ENCODE peak calls at places on chromosomes 5 and 9, in five cellular contexts. H, Z, M, G and R are unnamed samples.

GRCh38 chr9:36401179-36401740 is 1.2 kb upstream of the RNF38 start:
- DNase-seq in H (no peak), G (no peak), M (peak; percentile 46), Z (no peak), R (peak; percentile 87)

GRCh38 chr5:124065508-124065907 is 553.5 kb downstream of the CSNK1G3 start:
- DNase-seq in Z (no peak), G (no peak), H (no peak), M (no peak), R (no peak)

GRCh38 chr5:53019320-53019719 is 30.2 kb downstream of the ITGA2 start:
- DNase-seq in G (no peak), H (no peak), Z (peak; percentile 29), M (no peak), R (no peak)

GRCh38 chr9:73137286-73137899 is 14.3 kb upstream of the ANXA1 start:
- DNase-seq in H (no peak), Z (no peak), G (no peak), M (no peak), R (no peak)

GRCh38 chr9:124392855-124393460 is 22.3 kb downstream of the PSMB7 start:
- DNase-seq in G (no peak), Z (peak; percentile 68), H (no peak), M (no peak), R (peak; percentile 60)

GRCh38 chr9:133120343-133121199 is 469 bp downstream of the RALGDS start:
- DNase-seq in H (no peak), Z (peak; percentile 79), M (peak; percentile 48), G (no peak), R (peak; percentile 49)

GRCh38 chr9:18343799-18344198 is 130.2 kb upstream of the ADAMTSL1 start:
- DNase-seq in M (no peak), Z (no peak), G (no peak), H (no peak), R (no peak)

GRCh38 chr5:124043456-124043855 is 531.5 kb downstream of the CSNK1G3 start:
- DNase-seq in G (no peak), Z (peak; percentile 22), M (no peak), H (no peak), R (no peak)

GRCh38 chr5:14681236-14681752 is 16.8 kb downstream of the OTULIN start:
- DNase-seq in H (no peak), Z (no peak), M (no peak), G (no peak), R (no peak)

GRCh38 chr9:94934816-94935328 is 208.4 kb downstream of the AOPEP start:
- DNase-seq in Z (no peak), G (no peak), M (no peak), H (no peak), R (no peak)

GRCh38 chr9:91817106-91817492 is 132.9 kb downstream of the ROR2 start:
- DNase-seq in Z (no peak), M (no peak), H (no peak), G (no peak), R (no peak)

GRCh38 chr5:122447941-122448340 is 135.9 kb downstream of the SNCAIP start:
- DNase-seq in H (no peak), M (no peak), Z (no peak), G (no peak), R (no peak)

GRCh38 chr9:136840877-136841645 is 1.2 kb upstream of the AJM1 start:
- DNase-seq in G (no peak), Z (peak; percentile 92), H (no peak), M (peak; percentile 81), R (peak; percentile 82)

GRCh38 chr5:132070460-132071337 is 2.9 kb upstream of the CSF2 start:
- DNase-seq in Z (no peak), G (no peak), M (no peak), H (no peak), R (no peak)

GRCh38 chr9:137455361-137455991 is 3.7 kb downstream of the NSMF start:
- DNase-seq in M (no peak), Z (no peak), G (no peak), H (no peak), R (no peak)

GRCh38 chr5:140145818-140146522 is 20.2 kb downstream of the IGIP start:
- DNase-seq in Z (peak; percentile 82), M (no peak), G (peak; percentile 52), H (peak; percentile 48), R (peak; percentile 32)

GRCh38 chr5:36815871-36816270 is 60.7 kb upstream of the NIPBL start:
- DNase-seq in G (no peak), H (no peak), Z (no peak), M (no peak), R (no peak)

GRCh38 chr5:96675882-96676281 is 13.7 kb downstream of the CAST start:
- DNase-seq in G (no peak), M (no peak), H (no peak), Z (no peak), R (no peak)

GRCh38 chr9:19446361-19446861 is 37.6 kb downstream of the ACER2 start:
- DNase-seq in H (no peak), M (no peak), G (no peak), Z (no peak), R (no peak)

GRCh38 chr5:175351126-175351525 is 92.9 kb downstream of the DRD1 start:
- DNase-seq in Z (no peak), G (no peak), M (no peak), H (no peak), R (no peak)

GRCh38 chr9:91889161-91889560 is 60.9 kb downstream of the ROR2 start:
- DNase-seq in Z (no peak), G (no peak), H (no peak), M (no peak), R (no peak)

GRCh38 chr9:93807166-93808013 is 147.8 kb downstream of the BARX1 start:
- DNase-seq in H (no peak), M (no peak), Z (no peak), G (no peak), R (no peak)

GRCh38 chr5:99878830-99879229 is 656.3 kb upstream of the FAM174A start:
- DNase-seq in H (no peak), G (no peak), Z (no peak), M (no peak), R (no peak)

GRCh38 chr5:166285385-166285784 is 2006.1 kb upstream of the WWC1 start:
- DNase-seq in Z (no peak), H (no peak), M (no peak), G (no peak), R (no peak)

GRCh38 chr5:175235251-175235963 is 208.6 kb downstream of the DRD1 start:
- DNase-seq in H (no peak), G (no peak), M (no peak), Z (no peak), R (no peak)

GRCh38 chr5:157855404-157855994 is 3.4 kb downstream of the CLINT1 start:
- DNase-seq in H (peak; percentile 56), M (no peak), G (no peak), Z (peak; percentile 69), R (no peak)

GRCh38 chr5:1479581-1480188 is 34.4 kb upstream of the SLC6A3 start:
- DNase-seq in G (no peak), M (no peak), Z (peak; percentile 44), H (peak; percentile 54), R (no peak)

GRCh38 chr5:89120719-89121118 is 237.7 kb upstream of the MEF2C start:
- DNase-seq in Z (no peak), H (peak; percentile 26), G (no peak), M (no peak), R (no peak)

GRCh38 chr5:37804401-37804800 is 35.4 kb downstream of the GDNF start:
- DNase-seq in G (no peak), Z (no peak), M (no peak), H (no peak), R (no peak)

GRCh38 chr9:93509084-93509483 is 55.7 kb upstream of the FAM120AOS start:
- DNase-seq in H (no peak), Z (peak; percentile 24), M (no peak), G (no peak), R (no peak)

GRCh38 chr5:155085282-155085990 is 71.9 kb downstream of the KIF4B start:
- DNase-seq in G (no peak), Z (no peak), M (no peak), H (peak; percentile 29), R (no peak)

GRCh38 chr5:136011427-136012001 is 17.3 kb upstream of the TGFBI start:
- DNase-seq in G (no peak), H (no peak), Z (no peak), M (no peak), R (no peak)

GRCh38 chr9:106752581-106752980 is 110.4 kb upstream of the ZNF462 start:
- DNase-seq in M (no peak), H (no peak), G (no peak), Z (peak; percentile 21), R (no peak)

GRCh38 chr5:157963761-157964160 is 104.8 kb upstream of the CLINT1 start:
- DNase-seq in H (no peak), G (no peak), Z (no peak), M (no peak), R (no peak)

GRCh38 chr9:12708562-12709298 is 15.5 kb downstream of the TYRP1 start:
- DNase-seq in H (no peak), Z (peak; percentile 36), G (no peak), M (no peak), R (no peak)

GRCh38 chr9:108272350-108272899 is 583.4 kb downstream of the ACTL7B start:
- DNase-seq in M (no peak), G (no peak), Z (peak; percentile 81), H (no peak), R (no peak)

GRCh38 chr5:150271923-150272322 is 17.6 kb downstream of the CAMK2A start:
- DNase-seq in H (no peak), Z (no peak), M (no peak), G (no peak), R (no peak)

GRCh38 chr9:115261656-115262081 is 143.7 kb upstream of the TNC start:
- DNase-seq in H (no peak), Z (no peak), M (no peak), G (no peak), R (no peak)

GRCh38 chr5:37983463-37983862 is 143.6 kb upstream of the GDNF start:
- DNase-seq in H (no peak), Z (no peak), G (no peak), M (no peak), R (no peak)

GRCh38 chr5:167708449-167708848 is 583.0 kb upstream of the WWC1 start:
- DNase-seq in Z (no peak), G (no peak), M (no peak), H (no peak), R (no peak)